ENCODE peak calls at places on chromosomes 12 and 14, in five cellular contexts. One of them, this sample, is unnamed.

GRCh38 chr12:46372852-46373302 is 304 bp upstream of the SLC38A2 start:
- DNase-seq in H9: no peak
- DNase-seq in osteocyte: no peak
- DNase-seq in lung: no peak
- DNase-seq in thyroid gland: no peak
- DNase-seq in this sample: no peak

GRCh38 chr14:35331605-35332516 is 39.7 kb downstream of the PSMA6 start:
- DNase-seq in H9: no peak
- DNase-seq in osteocyte: peak
- DNase-seq in lung: peak
- DNase-seq in thyroid gland: peak
- DNase-seq in this sample: peak

GRCh38 chr14:100659345-100660001 is 67.2 kb upstream of the DLK1 start:
- DNase-seq in H9: no peak
- DNase-seq in osteocyte: no peak
- DNase-seq in lung: no peak
- DNase-seq in thyroid gland: no peak
- DNase-seq in this sample: no peak

GRCh38 chr12:121287267-121287954 is 9.1 kb downstream of the CAMKK2 start:
- DNase-seq in H9: no peak
- DNase-seq in osteocyte: no peak
- DNase-seq in lung: no peak
- DNase-seq in thyroid gland: no peak
- DNase-seq in this sample: no peak

GRCh38 chr12:62738105-62738504 is 196.8 kb downstream of the PPM1H start:
- DNase-seq in H9: no peak
- DNase-seq in osteocyte: no peak
- DNase-seq in lung: no peak
- DNase-seq in thyroid gland: no peak
- DNase-seq in this sample: no peak

GRCh38 chr12:40992674-40993073 is 195.4 kb upstream of the PDZRN4 start:
- DNase-seq in H9: no peak
- DNase-seq in osteocyte: no peak
- DNase-seq in lung: no peak
- DNase-seq in thyroid gland: no peak
- DNase-seq in this sample: no peak

GRCh38 chr12:131276501-131277185 is 322.9 kb downstream of the ADGRD1 start:
- DNase-seq in H9: no peak
- DNase-seq in osteocyte: no peak
- DNase-seq in lung: no peak
- DNase-seq in thyroid gland: no peak
- DNase-seq in this sample: no peak

GRCh38 chr14:101400815-101401214 is 160.5 kb upstream of the DIO3 start:
- DNase-seq in H9: no peak
- DNase-seq in osteocyte: no peak
- DNase-seq in lung: no peak
- DNase-seq in thyroid gland: no peak
- DNase-seq in this sample: no peak

GRCh38 chr12:88544991-88545684 is 35.1 kb downstream of the KITLG start:
- DNase-seq in H9: no peak
- DNase-seq in osteocyte: no peak
- DNase-seq in lung: no peak
- DNase-seq in thyroid gland: no peak
- DNase-seq in this sample: no peak

GRCh38 chr14:89899917-89900680 is 54.4 kb downstream of the EFCAB11 start:
- DNase-seq in H9: no peak
- DNase-seq in osteocyte: no peak
- DNase-seq in lung: no peak
- DNase-seq in thyroid gland: peak
- DNase-seq in this sample: no peak

GRCh38 chr14:53190938-53191337 is 37.8 kb upstream of the DDHD1 start:
- DNase-seq in H9: no peak
- DNase-seq in osteocyte: no peak
- DNase-seq in lung: no peak
- DNase-seq in thyroid gland: no peak
- DNase-seq in this sample: no peak

GRCh38 chr12:50112456-50113218 is 601 bp downstream of the COX14 start:
- DNase-seq in H9: no peak
- DNase-seq in osteocyte: no peak
- DNase-seq in lung: peak
- DNase-seq in thyroid gland: peak
- DNase-seq in this sample: no peak

GRCh38 chr14:74566174-74567125 is 45.6 kb downstream of the LTBP2 start:
- DNase-seq in H9: no peak
- DNase-seq in osteocyte: no peak
- DNase-seq in lung: no peak
- DNase-seq in thyroid gland: peak
- DNase-seq in this sample: no peak

GRCh38 chr12:30752255-30752654 is 2.5 kb downstream of the CAPRIN2 start:
- DNase-seq in H9: no peak
- DNase-seq in osteocyte: no peak
- DNase-seq in lung: no peak
- DNase-seq in thyroid gland: no peak
- DNase-seq in this sample: no peak

GRCh38 chr14:76695263-76695920 is 65.9 kb upstream of the VASH1 start:
- DNase-seq in H9: no peak
- DNase-seq in osteocyte: peak
- DNase-seq in lung: no peak
- DNase-seq in thyroid gland: no peak
- DNase-seq in this sample: peak

GRCh38 chr14:31229638-31230229 is 22.1 kb upstream of the HECTD1 start:
- DNase-seq in H9: peak
- DNase-seq in osteocyte: peak
- DNase-seq in lung: peak
- DNase-seq in thyroid gland: no peak
- DNase-seq in this sample: no peak

GRCh38 chr12:47343684-47344567 is 264.2 kb upstream of the AMIGO2 start:
- DNase-seq in H9: no peak
- DNase-seq in osteocyte: no peak
- DNase-seq in lung: no peak
- DNase-seq in thyroid gland: no peak
- DNase-seq in this sample: no peak

GRCh38 chr12:120007272-120007671 is 18.2 kb downstream of the BICDL1 start:
- DNase-seq in H9: no peak
- DNase-seq in osteocyte: no peak
- DNase-seq in lung: no peak
- DNase-seq in thyroid gland: peak
- DNase-seq in this sample: no peak

GRCh38 chr12:55060470-55060869 is 40.7 kb downstream of the NEUROD4 start:
- DNase-seq in H9: peak
- DNase-seq in osteocyte: no peak
- DNase-seq in lung: no peak
- DNase-seq in thyroid gland: no peak
- DNase-seq in this sample: no peak

GRCh38 chr12:48422060-48422459 is 50.3 kb upstream of the ANP32D start:
- DNase-seq in H9: no peak
- DNase-seq in osteocyte: no peak
- DNase-seq in lung: no peak
- DNase-seq in thyroid gland: no peak
- DNase-seq in this sample: no peak

GRCh38 chr14:31018057-31018645 is 7.3 kb upstream of the AP4S1 start:
- DNase-seq in H9: no peak
- DNase-seq in osteocyte: no peak
- DNase-seq in lung: no peak
- DNase-seq in thyroid gland: no peak
- DNase-seq in this sample: no peak

DNA sequence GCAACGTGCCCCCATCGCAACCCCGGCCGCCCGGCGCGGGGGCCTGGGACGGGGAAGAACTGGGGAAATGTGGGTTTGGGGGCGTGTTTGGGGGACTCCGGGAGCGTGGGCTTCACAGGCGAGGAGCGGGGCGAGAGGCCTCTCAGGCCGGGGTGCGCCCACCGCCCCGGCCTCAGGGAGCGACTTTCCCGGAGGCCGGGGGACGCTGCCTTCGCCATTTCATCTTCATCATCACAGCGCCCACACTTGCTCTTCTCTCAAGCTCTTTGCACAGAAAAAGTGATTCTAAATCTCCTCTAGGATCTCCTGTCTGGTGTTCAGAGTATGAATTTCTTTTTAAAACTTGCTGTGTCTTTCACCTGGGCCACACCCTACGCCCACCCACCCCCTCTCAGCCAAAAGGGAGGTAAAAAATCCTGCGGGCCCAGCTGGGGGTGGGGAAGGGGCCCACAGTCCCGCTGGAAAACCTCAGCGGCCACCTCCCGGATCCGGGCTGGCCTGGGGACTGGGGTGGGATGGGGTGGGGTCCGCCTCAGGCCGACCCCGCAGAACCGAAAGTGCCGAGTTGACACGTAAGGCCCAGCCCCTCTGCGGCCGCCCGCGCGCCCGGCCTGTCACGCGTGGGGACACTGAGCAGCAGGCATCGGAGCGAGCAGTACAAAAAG is 7.4 kb downstream of the CDKN1B start:
- DNase-seq in H9: no peak
- DNase-seq in osteocyte: no peak
- DNase-seq in lung: no peak
- DNase-seq in thyroid gland: no peak
- DNase-seq in this sample: no peak
- TF ChIP-seq CTCF in H9: no peak
- TF ChIP-seq CTCF in osteocyte: no peak
- TF ChIP-seq CTCF in lung: no peak
- TF ChIP-seq CTCF in thyroid gland: no peak
- TF ChIP-seq CTCF in this sample: peak

GRCh38 chr12:1629338-1630080 is 478 bp downstream of the WNT5B start:
- DNase-seq in H9: peak
- DNase-seq in osteocyte: no peak
- DNase-seq in lung: no peak
- DNase-seq in thyroid gland: no peak
- DNase-seq in this sample: no peak
- TF ChIP-seq CTCF in H9: peak
- TF ChIP-seq CTCF in osteocyte: no peak
- TF ChIP-seq CTCF in lung: no peak
- TF ChIP-seq CTCF in thyroid gland: no peak
- TF ChIP-seq CTCF in this sample: no peak

GRCh38 chr12:106125351-106126085 is 13.2 kb downstream of the NUAK1 start:
- DNase-seq in H9: no peak
- DNase-seq in osteocyte: no peak
- DNase-seq in lung: no peak
- DNase-seq in thyroid gland: no peak
- DNase-seq in this sample: no peak

GRCh38 chr12:106128526-106129430 is 10.0 kb downstream of the NUAK1 start:
- DNase-seq in H9: peak
- DNase-seq in osteocyte: no peak
- DNase-seq in lung: no peak
- DNase-seq in thyroid gland: no peak
- DNase-seq in this sample: no peak

GRCh38 chr12:106130474-106131113 is 8.2 kb downstream of the NUAK1 start:
- DNase-seq in H9: peak
- DNase-seq in osteocyte: no peak
- DNase-seq in lung: no peak
- DNase-seq in thyroid gland: no peak
- DNase-seq in this sample: no peak

GRCh38 chr12:106126441-106127288 is 12.1 kb downstream of the NUAK1 start:
- DNase-seq in H9: no peak
- DNase-seq in osteocyte: no peak
- DNase-seq in lung: no peak
- DNase-seq in thyroid gland: no peak
- DNase-seq in this sample: no peak

GRCh38 chr12:106127289-106128126 is 11.2 kb downstream of the NUAK1 start:
- DNase-seq in H9: no peak
- DNase-seq in osteocyte: no peak
- DNase-seq in lung: no peak
- DNase-seq in thyroid gland: no peak
- DNase-seq in this sample: no peak
- TF ChIP-seq CTCF in H9: peak
- TF ChIP-seq CTCF in osteocyte: peak
- TF ChIP-seq CTCF in lung: no peak
- TF ChIP-seq CTCF in thyroid gland: no peak
- TF ChIP-seq CTCF in this sample: peak

GRCh38 chr14:106209745-106210144 is 683.4 kb downstream of the TMEM121 start:
- DNase-seq in H9: no peak
- DNase-seq in osteocyte: no peak
- DNase-seq in lung: no peak
- DNase-seq in thyroid gland: no peak
- DNase-seq in this sample: no peak
- TF ChIP-seq CTCF in H9: no peak
- TF ChIP-seq CTCF in osteocyte: no peak
- TF ChIP-seq CTCF in lung: no peak
- TF ChIP-seq CTCF in thyroid gland: no peak
- TF ChIP-seq CTCF in this sample: no peak

GRCh38 chr14:37018571-37019240 is 153.7 kb downstream of the SLC25A21 start:
- DNase-seq in H9: no peak
- DNase-seq in osteocyte: no peak
- DNase-seq in lung: no peak
- DNase-seq in thyroid gland: no peak
- DNase-seq in this sample: no peak

GRCh38 chr14:37027188-37027824 is 145.1 kb downstream of the SLC25A21 start:
- DNase-seq in H9: no peak
- DNase-seq in osteocyte: no peak
- DNase-seq in lung: no peak
- DNase-seq in thyroid gland: no peak
- DNase-seq in this sample: no peak

GRCh38 chr14:37021406-37021805 is 151.0 kb downstream of the SLC25A21 start:
- DNase-seq in H9: no peak
- DNase-seq in osteocyte: no peak
- DNase-seq in lung: no peak
- DNase-seq in thyroid gland: no peak
- DNase-seq in this sample: no peak

GRCh38 chr14:37019488-37019887 is 152.9 kb downstream of the SLC25A21 start:
- DNase-seq in H9: no peak
- DNase-seq in osteocyte: no peak
- DNase-seq in lung: no peak
- DNase-seq in thyroid gland: no peak
- DNase-seq in this sample: no peak

GRCh38 chr14:37024166-37024565 is 148.2 kb downstream of the SLC25A21 start:
- DNase-seq in H9: no peak
- DNase-seq in osteocyte: no peak
- DNase-seq in lung: no peak
- DNase-seq in thyroid gland: no peak
- DNase-seq in this sample: no peak
- TF ChIP-seq CTCF in H9: peak
- TF ChIP-seq CTCF in osteocyte: no peak
- TF ChIP-seq CTCF in lung: no peak
- TF ChIP-seq CTCF in thyroid gland: no peak
- TF ChIP-seq CTCF in this sample: no peak

This sample was measured in type B pancreatic cell.